ENCODE peak calls at places on chromosomes 4 and X, in five cellular contexts. L is NT2/D1; N is adrenal gland; Q is fibroblast of lung; D is effector memory CD4-positive, alpha-beta T cell. U is an unnamed sample. For H3K9me3, the result is how much of the 10 kb centered on the place peaks cover.

GRCh38 chr4:100049872-100050271 is 99.8 kb upstream of the H2AZ1 start:
- DNase-seq in L (no peak), D (no peak), Q (peak), N (no peak), U (no peak)

GRCh38 chrX:2632533-2633504 is 58.3 kb upstream of the CD99 start:
- DNase-seq in N (no peak), L (no peak), Q (peak), D (no peak), U (no peak)

GRCh38 chr4:4426511-4427477 is 39.9 kb downstream of the NSG1 start:
- DNase-seq in Q (peak), D (no peak), N (no peak), L (peak), U (no peak)

GRCh38 chr4:11214281-11214680 is 214.4 kb downstream of the HS3ST1 start:
- DNase-seq in L (no peak), D (no peak), N (no peak), Q (no peak), U (no peak)

GRCh38 chrX:68681443-68681941 is 34.0 kb downstream of the STARD8 start:
- DNase-seq in Q (peak), N (no peak), L (no peak), D (no peak), U (peak)

GRCh38 chr4:4675636-4676035 is 133.8 kb upstream of the STX18 start:
- DNase-seq in D (no peak), N (no peak), Q (no peak), L (no peak), U (no peak)

GRCh38 chrX:99572711-99573110 is 837.4 kb downstream of the PCDH19 start:
- DNase-seq in L (no peak), Q (no peak), D (no peak), N (no peak), U (no peak)

GRCh38 chrX:154409222-154409871 is at the start of gene DNASE1L1:
- DNase-seq in Q (peak), D (no peak), L (no peak), N (peak), U (peak)

GRCh38 chr4:122636697-122637096 is 15.8 kb upstream of the IL21 start:
- DNase-seq in D (no peak), N (no peak), L (no peak), Q (no peak), U (no peak)

GRCh38 chr4:168221298-168221697 is 97.3 kb downstream of the DDX60 start:
- DNase-seq in N (no peak), D (no peak), Q (peak), L (no peak), U (no peak)

GRCh38 chr4:119697887-119698393 is 69.3 kb upstream of the PDE5A start:
- DNase-seq in Q (no peak), D (no peak), N (no peak), L (no peak), U (no peak)

GRCh38 chr4:121829511-121829910 is 5.8 kb upstream of the CCNA2 start:
- DNase-seq in Q (no peak), L (no peak), D (no peak), N (no peak), U (no peak)

GRCh38 chr4:55592014-55592413 is at the start of gene PDCL2:
- DNase-seq in L (no peak), Q (no peak), D (no peak), N (no peak), U (peak)

GRCh38 chr4:123811763-123812390 is 415.3 kb downstream of the SPRY1 start:
- DNase-seq in N (no peak), D (no peak), L (no peak), Q (no peak), U (no peak)

GRCh38 chrX:12065251-12065650 is 73.0 kb upstream of the FRMPD4 start:
- DNase-seq in N (no peak), Q (peak), D (no peak), L (peak), U (no peak)

GRCh38 chrX:10189317-10190268 is 32.8 kb downstream of the CLCN4 start:
- DNase-seq in L (peak), N (peak), D (peak), Q (peak), U (peak)

GRCh38 chr4:16794816-16795445 is 103.5 kb downstream of the LDB2 start:
- DNase-seq in N (peak), D (no peak), Q (peak), L (peak), U (peak)

GRCh38 chr4:185592845-185593488 is 57.7 kb upstream of the PDLIM3 start:
- DNase-seq in L (no peak), Q (no peak), N (no peak), D (no peak), U (no peak)

GRCh38 chr4:109589605-109590004 is 29.6 kb downstream of the MCUB start:
- DNase-seq in N (no peak), L (no peak), D (no peak), Q (peak), U (no peak)

GRCh38 chr4:63348735-63349673 is 1060.2 kb downstream of the TECRL start:
- DNase-seq in L (no peak), N (no peak), Q (no peak), D (no peak), U (no peak)

GRCh38 chr4:84069119-84069518 is 430.0 kb downstream of the NKX6-1 start:
- DNase-seq in N (no peak), D (no peak), Q (no peak), L (no peak), U (no peak)

GRCh38 chr4:112170451-112170993 is 25.3 kb downstream of the FAM241A start:
- DNase-seq in L (no peak), N (no peak), D (no peak), Q (peak), U (no peak)
- H3K4me3 ChIP-seq in L (no peak), N (no peak), D (no peak), Q (no peak), U (no peak)

GRCh38 chrX:338836-339400 is 20.3 kb upstream of the GTPBP6 start:
- DNase-seq in D (no peak), N (no peak), L (no peak), Q (no peak), U (no peak)

GRCh38 chrX:336227-336626 is 17.6 kb upstream of the GTPBP6 start:
- DNase-seq in L (no peak), Q (no peak), N (no peak), D (no peak), U (peak)

GRCh38 chrX:337331-337831 is 18.8 kb upstream of the GTPBP6 start:
- DNase-seq in L (no peak), Q (no peak), N (no peak), D (no peak), U (no peak)

GRCh38 chrX:340121-340520 is 21.5 kb upstream of the GTPBP6 start:
- DNase-seq in L (no peak), D (no peak), N (no peak), Q (no peak), U (no peak)

GRCh38 chrX:338281-338835 is 19.8 kb upstream of the GTPBP6 start:
- DNase-seq in N (no peak), L (no peak), Q (no peak), D (no peak), U (peak)
- H3K9me3 ChIP-seq in N (under half), L (under half), Q (under half), D (under half), U (under half)

DNA sequence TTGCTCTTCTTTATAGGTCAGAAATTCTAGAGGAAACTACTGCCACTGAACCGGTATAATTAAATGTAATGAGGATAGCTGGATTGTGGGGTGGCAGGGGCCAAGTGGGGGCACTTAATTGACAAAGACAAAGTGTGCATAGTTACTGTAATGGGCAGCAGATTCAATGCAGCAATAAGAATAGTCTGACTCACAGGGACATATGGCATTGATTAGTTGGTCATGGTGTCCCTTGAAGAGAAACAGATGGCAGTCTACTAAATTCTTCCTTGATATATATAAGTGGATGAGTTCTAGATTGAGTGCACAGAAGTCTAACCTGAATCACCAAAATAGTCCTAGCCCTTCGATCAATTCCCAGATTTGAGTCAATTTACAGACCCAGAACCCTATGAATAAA is 31.5 kb downstream of the ETDC start:
- DNase-seq in L (no peak), D (no peak), Q (peak), N (no peak), U (no peak)
- H3K4me3 ChIP-seq in L (no peak), D (no peak), Q (peak), N (no peak), U (no peak)

GRCh38 chrX:37078434-37078703 is 70.2 kb downstream of the FAM47C start:
- DNase-seq in N (no peak), Q (no peak), D (no peak), L (no peak), U (no peak)

GRCh38 chrX:37075892-37076595 is 67.9 kb downstream of the FAM47C start:
- DNase-seq in L (no peak), Q (no peak), N (no peak), D (no peak), U (no peak)

GRCh38 chrX:37077646-37078433 is 69.7 kb downstream of the FAM47C start:
- DNase-seq in L (no peak), N (no peak), Q (no peak), D (no peak), U (no peak)

DNA sequence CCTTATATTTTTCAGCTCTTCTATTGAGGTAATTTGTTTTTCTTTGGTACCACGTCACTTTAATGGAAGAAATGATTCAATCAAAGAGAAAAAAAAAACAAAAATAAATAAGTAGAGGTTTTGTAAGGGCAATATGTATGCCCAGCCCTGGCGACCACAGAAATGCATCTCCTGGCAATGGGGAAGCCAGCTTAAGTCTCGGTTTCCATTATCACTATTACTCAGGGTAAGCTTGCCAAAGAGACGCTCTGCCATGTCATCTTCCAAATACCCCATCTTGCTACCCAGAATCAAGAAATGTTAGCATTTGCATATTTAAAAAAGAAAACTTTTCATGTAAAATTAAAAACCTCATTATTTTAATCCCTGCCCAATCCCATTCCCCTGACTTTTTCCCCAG is 68.8 kb downstream of the FAM47C start:
- DNase-seq in D (no peak), Q (no peak), L (no peak), N (no peak), U (no peak)
- H3K9me3 ChIP-seq in D (under half), Q (under half), L (under half), N (under half), U (under half)

DNA sequence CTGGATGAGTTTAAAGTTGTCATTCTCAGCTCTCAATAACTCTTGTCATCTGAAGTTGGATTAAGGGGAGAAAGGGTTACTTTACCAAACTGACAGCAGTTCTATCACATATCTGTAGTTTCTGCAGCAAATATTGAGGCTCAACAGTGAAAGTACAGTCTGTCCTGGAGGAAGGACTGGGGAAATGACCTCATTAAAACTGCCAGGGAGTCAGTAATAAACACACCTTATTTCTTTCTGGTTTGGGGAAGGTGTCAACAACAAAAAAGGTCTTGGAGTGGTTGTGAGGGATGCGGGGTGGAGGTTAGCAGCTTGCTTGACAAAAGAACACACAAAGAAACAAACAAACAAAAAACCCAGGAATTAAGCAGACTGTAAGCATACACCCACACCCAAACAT is 1418.0 kb downstream of the STIM2 start:
- DNase-seq in D (no peak), Q (no peak), L (no peak), N (no peak), U (no peak)
- H3K4me3 ChIP-seq in D (no peak), Q (no peak), L (no peak), N (no peak), U (no peak)

U was measured in heart left ventricle.